ENCODE peak calls at places on chromosomes 1 and 21, in five cellular contexts. U is suprapubic skin, I is upper lobe of left lung, L is heart left ventricle, X is lower leg skin. J is an unnamed sample.
A peak's percentile ranks its signal among the peaks of the same experiment; 100 is the strongest.

GRCh38 chr21:33948951-33949444 is 33.4 kb upstream of the ATP5PO start:
- DNase-seq in U (no peak), I (no peak), L (no peak), X (no peak), J (no peak)

GRCh38 chr1:227998374-227999055 is 8.3 kb upstream of the WNT3A start:
- DNase-seq in U (no peak), I (no peak), L (no peak), X (no peak), J (no peak)

GRCh38 chr1:3037281-3038040 is 16.2 kb downstream of the ACTRT2 start:
- DNase-seq in U (peak; percentile 70), I (peak; percentile 52), L (no peak), X (no peak), J (no peak)

GRCh38 chr1:58045094-58045493 is 501.4 kb downstream of the OMA1 start:
- DNase-seq in U (no peak), I (peak; percentile 36), L (no peak), X (no peak), J (no peak)

GRCh38 chr1:200505257-200505656 is 95.4 kb upstream of the ZNF281 start:
- DNase-seq in U (no peak), I (no peak), L (no peak), X (no peak), J (no peak)

GRCh38 chr1:159855709-159856108 is 6.7 kb downstream of the VSIG8 start:
- DNase-seq in U (no peak), I (peak; percentile 87), L (no peak), X (no peak), J (no peak)

GRCh38 chr1:39720094-39720999 is 18.3 kb upstream of the PPIE start:
- DNase-seq in U (no peak), I (no peak), L (no peak), X (no peak), J (peak; percentile 59)

GRCh38 chr1:34407140-34407539 is 230.4 kb downstream of the C1orf94 start:
- DNase-seq in U (no peak), I (no peak), L (no peak), X (no peak), J (no peak)

GRCh38 chr1:89598450-89599331 is 34.2 kb upstream of the LRRC8C start:
- DNase-seq in U (no peak), I (no peak), L (no peak), X (no peak), J (peak; percentile 30)

GRCh38 chr1:150575072-150575489 is 4.3 kb downstream of the MCL1 start:
- DNase-seq in U (no peak), I (no peak), L (no peak), X (no peak), J (no peak)

GRCh38 chr1:6491966-6492365 is 499 bp upstream of the PLEKHG5 start:
- DNase-seq in U (no peak), I (peak; percentile 60), L (no peak), X (no peak), J (no peak)

GRCh38 chr1:197423006-197423405 is 155.0 kb downstream of the CRB1 start:
- DNase-seq in U (no peak), I (no peak), L (no peak), X (no peak), J (no peak)

GRCh38 chr1:168202941-168203654 is 22.7 kb upstream of the SFT2D2 start:
- DNase-seq in U (no peak), I (no peak), L (no peak), X (peak; percentile 32), J (no peak)

GRCh38 chr21:22516230-22516629 is 1518.0 kb downstream of the NCAM2 start:
- DNase-seq in U (no peak), I (no peak), L (no peak), X (no peak), J (no peak)

DNA sequence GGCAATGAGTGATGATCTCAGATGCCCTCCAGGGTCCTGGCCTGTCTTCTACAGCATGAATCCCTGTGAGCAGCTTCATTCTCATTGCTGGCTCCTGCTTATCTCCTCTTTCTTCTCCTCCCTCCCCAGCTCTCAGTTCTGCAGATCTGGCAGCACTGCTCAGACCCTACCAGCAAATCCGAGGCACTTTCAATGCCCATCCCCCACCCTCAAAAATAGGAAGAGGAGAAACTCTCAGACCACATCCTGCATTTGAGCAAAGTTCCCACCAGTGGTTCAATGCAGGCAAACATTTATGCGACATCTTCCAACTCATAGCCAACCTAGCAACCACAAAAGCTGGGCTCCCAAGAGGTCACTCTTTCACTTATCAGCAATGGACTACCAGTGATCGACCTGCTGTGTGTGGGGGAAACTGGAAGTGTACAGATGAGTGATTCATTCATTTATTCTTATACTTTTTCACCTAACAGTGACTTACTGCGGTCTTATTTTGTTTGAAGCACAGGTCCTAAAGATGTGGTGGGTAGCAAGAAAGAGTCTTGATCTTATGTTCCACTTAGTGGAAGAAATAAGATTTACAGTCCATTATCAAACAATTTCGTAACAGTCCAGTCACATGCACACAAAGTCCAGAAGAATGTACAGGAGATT is 5.8 kb upstream of the CHI3L2 start:
- DNase-seq in U (no peak), I (no peak), L (no peak), X (no peak), J (no peak)
- TF ChIP-seq POLR2A in U (no peak), I (no peak), L (no peak), X (no peak), J (no peak)

GRCh38 chr1:147223740-147224615 is 1.2 kb downstream of the FMO5 start:
- DNase-seq in U (no peak), I (no peak), L (no peak), X (no peak), J (no peak)

GRCh38 chr1:147225193-147225730 is at the start of gene FMO5:
- DNase-seq in U (peak; percentile 89), I (no peak), L (peak; percentile 65), X (peak; percentile 79), J (peak; percentile 82)
- TF ChIP-seq POLR2A in U (no peak), I (no peak), L (no peak), X (no peak), J (peak; percentile 52)

GRCh38 chr1:154974086-154974807 is at the start of gene CKS1B:
- DNase-seq in U (peak; percentile 99), I (peak; percentile 93), L (peak; percentile 98), X (peak; percentile 99), J (peak; percentile 99)
- TF ChIP-seq POLR2A in U (no peak), I (no peak), L (no peak), X (no peak), J (peak; percentile 97)

GRCh38 chr1:239732770-239733169 is 346.4 kb downstream of the CHRM3 start:
- DNase-seq in U (no peak), I (no peak), L (no peak), X (no peak), J (no peak)

GRCh38 chr1:239735081-239735480 is 348.7 kb downstream of the CHRM3 start:
- DNase-seq in U (no peak), I (no peak), L (no peak), X (no peak), J (no peak)

GRCh38 chr1:239733995-239734394 is 347.6 kb downstream of the CHRM3 start:
- DNase-seq in U (no peak), I (no peak), L (no peak), X (no peak), J (no peak)

GRCh38 chr1:239730378-239730777 is 344.0 kb downstream of the CHRM3 start:
- DNase-seq in U (no peak), I (no peak), L (no peak), X (no peak), J (no peak)

GRCh38 chr1:239731079-239731744 is 344.8 kb downstream of the CHRM3 start:
- DNase-seq in U (no peak), I (no peak), L (no peak), X (no peak), J (no peak)
- TF ChIP-seq POLR2A in U (no peak), I (no peak), L (no peak), X (no peak), J (no peak)

DNA sequence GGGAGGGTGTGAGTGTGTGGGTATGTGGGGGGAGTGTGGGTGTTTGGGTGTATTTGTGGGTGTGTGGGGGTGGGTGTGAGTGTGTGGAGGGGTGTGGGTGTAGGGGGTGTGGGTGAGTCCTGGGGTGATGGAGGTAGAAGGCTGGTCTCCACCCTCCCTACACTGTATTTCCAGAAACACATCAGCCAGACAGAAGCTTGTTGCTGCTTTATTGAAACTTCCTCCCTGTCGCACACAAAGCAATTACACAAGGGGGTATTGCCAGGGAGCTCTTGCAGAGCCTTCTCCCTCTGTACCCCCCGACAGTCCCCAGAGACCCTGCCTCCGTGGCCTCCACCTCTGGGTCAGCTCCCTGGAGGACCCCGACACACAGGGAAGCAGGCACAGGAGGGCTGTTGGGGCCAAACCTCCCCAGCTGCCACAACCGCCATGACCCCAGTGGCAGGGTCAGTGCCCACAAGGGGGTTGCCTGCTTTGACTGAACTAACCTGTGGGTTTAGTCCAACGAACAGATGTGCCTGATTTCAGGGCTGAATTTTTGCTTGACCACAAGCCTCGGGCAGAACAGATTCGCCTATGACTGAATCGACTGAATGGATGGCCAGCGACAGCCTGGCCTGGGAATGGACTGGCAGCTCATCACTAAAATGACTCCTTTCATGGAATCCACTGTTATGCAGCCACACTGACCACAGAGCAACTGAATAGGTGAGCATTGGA is 9.1 kb upstream of the MATN1 start:
- DNase-seq in U (no peak), I (no peak), L (no peak), X (no peak), J (no peak)
- TF ChIP-seq POLR2A in U (no peak), I (no peak), L (no peak), X (no peak), J (no peak)

GRCh38 chr1:117673405-117673804 is 67.6 kb downstream of the TENT5C start:
- DNase-seq in U (no peak), I (no peak), L (no peak), X (no peak), J (no peak)

GRCh38 chr1:117676615-117677130 is 70.8 kb downstream of the TENT5C start:
- DNase-seq in U (no peak), I (no peak), L (no peak), X (no peak), J (no peak)

GRCh38 chr1:117678246-117678977 is 72.6 kb downstream of the TENT5C start:
- DNase-seq in U (no peak), I (no peak), L (peak; percentile 46), X (no peak), J (no peak)

GRCh38 chr1:117674521-117675400 is 68.9 kb downstream of the TENT5C start:
- DNase-seq in U (no peak), I (no peak), L (no peak), X (no peak), J (peak; percentile 79)

GRCh38 chr1:117675907-117676430 is 70.1 kb downstream of the TENT5C start:
- DNase-seq in U (no peak), I (no peak), L (no peak), X (no peak), J (no peak)
- TF ChIP-seq POLR2A in U (no peak), I (no peak), L (no peak), X (no peak), J (no peak)

GRCh38 chr1:21935891-21936365 is 1.2 kb downstream of the HSPG2 start:
- DNase-seq in U (no peak), I (no peak), L (no peak), X (no peak), J (peak; percentile 52)
- TF ChIP-seq POLR2A in U (no peak), I (no peak), L (no peak), X (no peak), J (no peak)

GRCh38 chr1:27400035-27400962 is 7.9 kb downstream of the GPR3 start:
- DNase-seq in U (no peak), I (no peak), L (no peak), X (no peak), J (no peak)
- TF ChIP-seq POLR2A in U (no peak), I (no peak), L (no peak), X (no peak), J (peak; percentile 16)